ENCODE peak calls at places on chromosome 2, in ten cellular contexts. One of them, this sample, is unnamed.

GRCh38 chr2:128549094-128549493 is 230.4 kb upstream of the HS6ST1 start:
- DNase-seq in NCI-H1105 treated with DMSO at 0.1 percent for 48 hours: no peak
- DNase-seq in colonic mucosa: no peak
- DNase-seq in HTR-8/SVneo: no peak
- DNase-seq in hippocampal formation: no peak
- DNase-seq in adrenal gland: no peak
- DNase-seq in GM13976: no peak
- DNase-seq in stimulated activated CD4-positive, alpha-beta T cell treated with anti-CD3 and anti-CD28 coated beads, Interleukin-4, amount 100 ng/mL, for 24 hours: no peak
- DNase-seq in H54: no peak
- DNase-seq in left ventricle myocardium inferior: no peak
- DNase-seq in this sample: no peak

GRCh38 chr2:43080626-43081025 is 145.8 kb downstream of the ZFP36L2 start:
- DNase-seq in stimulated activated CD4-positive, alpha-beta T cell treated with anti-CD3 and anti-CD28 coated beads, Interleukin-4, amount 100 ng/mL, for 24 hours: no peak
- DNase-seq in H54: no peak
- DNase-seq in GM13976: no peak
- DNase-seq in NCI-H1105 treated with DMSO at 0.1 percent for 48 hours: no peak
- DNase-seq in hippocampal formation: no peak
- DNase-seq in HTR-8/SVneo: no peak
- DNase-seq in adrenal gland: no peak
- DNase-seq in left ventricle myocardium inferior: no peak
- DNase-seq in colonic mucosa: no peak
- DNase-seq in this sample: no peak

GRCh38 chr2:150878347-150878746 is 383.3 kb downstream of the RBM43 start:
- DNase-seq in hippocampal formation: no peak
- DNase-seq in NCI-H1105 treated with DMSO at 0.1 percent for 48 hours: no peak
- DNase-seq in left ventricle myocardium inferior: no peak
- DNase-seq in stimulated activated CD4-positive, alpha-beta T cell treated with anti-CD3 and anti-CD28 coated beads, Interleukin-4, amount 100 ng/mL, for 24 hours: no peak
- DNase-seq in GM13976: no peak
- DNase-seq in colonic mucosa: no peak
- DNase-seq in H54: peak; percentile 6
- DNase-seq in adrenal gland: peak; percentile 30
- DNase-seq in HTR-8/SVneo: no peak
- DNase-seq in this sample: no peak

GRCh38 chr2:27766287-27766661 is 5.2 kb upstream of the MRPL33 start:
- DNase-seq in adrenal gland: no peak
- DNase-seq in GM13976: no peak
- DNase-seq in hippocampal formation: no peak
- DNase-seq in H54: no peak
- DNase-seq in NCI-H1105 treated with DMSO at 0.1 percent for 48 hours: no peak
- DNase-seq in colonic mucosa: no peak
- DNase-seq in HTR-8/SVneo: no peak
- DNase-seq in stimulated activated CD4-positive, alpha-beta T cell treated with anti-CD3 and anti-CD28 coated beads, Interleukin-4, amount 100 ng/mL, for 24 hours: no peak
- DNase-seq in left ventricle myocardium inferior: no peak
- DNase-seq in this sample: no peak

GRCh38 chr2:120344991-120345975 is 653 bp upstream of the INHBB start:
- DNase-seq in stimulated activated CD4-positive, alpha-beta T cell treated with anti-CD3 and anti-CD28 coated beads, Interleukin-4, amount 100 ng/mL, for 24 hours: peak; percentile 10
- DNase-seq in hippocampal formation: no peak
- DNase-seq in adrenal gland: no peak
- DNase-seq in H54: no peak
- DNase-seq in HTR-8/SVneo: no peak
- DNase-seq in GM13976: no peak
- DNase-seq in NCI-H1105 treated with DMSO at 0.1 percent for 48 hours: peak; percentile 16
- DNase-seq in colonic mucosa: no peak
- DNase-seq in left ventricle myocardium inferior: no peak
- DNase-seq in this sample: no peak

GRCh38 chr2:162582357-162582798 is 238.4 kb downstream of the GCA start:
- DNase-seq in NCI-H1105 treated with DMSO at 0.1 percent for 48 hours: peak; percentile 17
- DNase-seq in GM13976: no peak
- DNase-seq in H54: peak; percentile 7
- DNase-seq in left ventricle myocardium inferior: no peak
- DNase-seq in stimulated activated CD4-positive, alpha-beta T cell treated with anti-CD3 and anti-CD28 coated beads, Interleukin-4, amount 100 ng/mL, for 24 hours: no peak
- DNase-seq in HTR-8/SVneo: no peak
- DNase-seq in adrenal gland: peak; percentile 91
- DNase-seq in hippocampal formation: no peak
- DNase-seq in colonic mucosa: peak; percentile 37
- DNase-seq in this sample: no peak

GRCh38 chr2:109217362-109218086 is 88.5 kb downstream of the SH3RF3 start:
- DNase-seq in colonic mucosa: no peak
- DNase-seq in H54: no peak
- DNase-seq in NCI-H1105 treated with DMSO at 0.1 percent for 48 hours: no peak
- DNase-seq in HTR-8/SVneo: no peak
- DNase-seq in stimulated activated CD4-positive, alpha-beta T cell treated with anti-CD3 and anti-CD28 coated beads, Interleukin-4, amount 100 ng/mL, for 24 hours: no peak
- DNase-seq in left ventricle myocardium inferior: no peak
- DNase-seq in hippocampal formation: no peak
- DNase-seq in GM13976: no peak
- DNase-seq in adrenal gland: no peak
- DNase-seq in this sample: no peak

GRCh38 chr2:237222178-237222577 is 136.5 kb downstream of the COPS8 start:
- DNase-seq in adrenal gland: no peak
- DNase-seq in HTR-8/SVneo: no peak
- DNase-seq in NCI-H1105 treated with DMSO at 0.1 percent for 48 hours: no peak
- DNase-seq in H54: no peak
- DNase-seq in GM13976: no peak
- DNase-seq in left ventricle myocardium inferior: peak; percentile 34
- DNase-seq in hippocampal formation: no peak
- DNase-seq in colonic mucosa: no peak
- DNase-seq in stimulated activated CD4-positive, alpha-beta T cell treated with anti-CD3 and anti-CD28 coated beads, Interleukin-4, amount 100 ng/mL, for 24 hours: no peak
- DNase-seq in this sample: no peak

GRCh38 chr2:237650455-237650850 is 23.1 kb downstream of the LRRFIP1 start:
- DNase-seq in H54: no peak
- DNase-seq in left ventricle myocardium inferior: no peak
- DNase-seq in stimulated activated CD4-positive, alpha-beta T cell treated with anti-CD3 and anti-CD28 coated beads, Interleukin-4, amount 100 ng/mL, for 24 hours: no peak
- DNase-seq in adrenal gland: no peak
- DNase-seq in colonic mucosa: no peak
- DNase-seq in NCI-H1105 treated with DMSO at 0.1 percent for 48 hours: no peak
- DNase-seq in GM13976: no peak
- DNase-seq in hippocampal formation: no peak
- DNase-seq in HTR-8/SVneo: no peak
- DNase-seq in this sample: no peak

GRCh38 chr2:86622409-86622877 is 1.2 kb downstream of the RNF103 start:
- DNase-seq in adrenal gland: peak; percentile 51
- DNase-seq in HTR-8/SVneo: peak; percentile 26
- DNase-seq in H54: peak; percentile 20
- DNase-seq in hippocampal formation: no peak
- DNase-seq in GM13976: no peak
- DNase-seq in stimulated activated CD4-positive, alpha-beta T cell treated with anti-CD3 and anti-CD28 coated beads, Interleukin-4, amount 100 ng/mL, for 24 hours: peak; percentile 22
- DNase-seq in NCI-H1105 treated with DMSO at 0.1 percent for 48 hours: no peak
- DNase-seq in colonic mucosa: peak; percentile 42
- DNase-seq in left ventricle myocardium inferior: peak; percentile 21
- DNase-seq in this sample: no peak

GRCh38 chr2:19185061-19185460 is 173.4 kb downstream of the OSR1 start:
- DNase-seq in hippocampal formation: no peak
- DNase-seq in left ventricle myocardium inferior: no peak
- DNase-seq in adrenal gland: no peak
- DNase-seq in GM13976: no peak
- DNase-seq in NCI-H1105 treated with DMSO at 0.1 percent for 48 hours: no peak
- DNase-seq in colonic mucosa: no peak
- DNase-seq in HTR-8/SVneo: no peak
- DNase-seq in H54: no peak
- DNase-seq in stimulated activated CD4-positive, alpha-beta T cell treated with anti-CD3 and anti-CD28 coated beads, Interleukin-4, amount 100 ng/mL, for 24 hours: no peak
- DNase-seq in this sample: no peak

GRCh38 chr2:8552264-8552913 is 129.5 kb upstream of the ID2 start:
- DNase-seq in adrenal gland: no peak
- DNase-seq in H54: no peak
- DNase-seq in GM13976: no peak
- DNase-seq in stimulated activated CD4-positive, alpha-beta T cell treated with anti-CD3 and anti-CD28 coated beads, Interleukin-4, amount 100 ng/mL, for 24 hours: no peak
- DNase-seq in colonic mucosa: peak; percentile 14
- DNase-seq in NCI-H1105 treated with DMSO at 0.1 percent for 48 hours: no peak
- DNase-seq in left ventricle myocardium inferior: peak; percentile 5
- DNase-seq in HTR-8/SVneo: no peak
- DNase-seq in hippocampal formation: no peak
- DNase-seq in this sample: no peak

GRCh38 chr2:27992787-27993747 is 102.5 kb downstream of the BABAM2 start:
- DNase-seq in adrenal gland: no peak
- DNase-seq in colonic mucosa: no peak
- DNase-seq in GM13976: no peak
- DNase-seq in NCI-H1105 treated with DMSO at 0.1 percent for 48 hours: no peak
- DNase-seq in stimulated activated CD4-positive, alpha-beta T cell treated with anti-CD3 and anti-CD28 coated beads, Interleukin-4, amount 100 ng/mL, for 24 hours: no peak
- DNase-seq in HTR-8/SVneo: peak; percentile 74
- DNase-seq in hippocampal formation: no peak
- DNase-seq in H54: peak; percentile 11
- DNase-seq in left ventricle myocardium inferior: no peak
- DNase-seq in this sample: no peak

GRCh38 chr2:196989496-196989895 is 63.0 kb upstream of the PGAP1 start:
- DNase-seq in colonic mucosa: no peak
- DNase-seq in hippocampal formation: no peak
- DNase-seq in H54: no peak
- DNase-seq in left ventricle myocardium inferior: no peak
- DNase-seq in GM13976: no peak
- DNase-seq in adrenal gland: no peak
- DNase-seq in NCI-H1105 treated with DMSO at 0.1 percent for 48 hours: no peak
- DNase-seq in stimulated activated CD4-positive, alpha-beta T cell treated with anti-CD3 and anti-CD28 coated beads, Interleukin-4, amount 100 ng/mL, for 24 hours: no peak
- DNase-seq in HTR-8/SVneo: no peak
- DNase-seq in this sample: no peak

GRCh38 chr2:2704380-2705093 is 373.5 kb upstream of the MYT1L start:
- DNase-seq in left ventricle myocardium inferior: no peak
- DNase-seq in adrenal gland: no peak
- DNase-seq in stimulated activated CD4-positive, alpha-beta T cell treated with anti-CD3 and anti-CD28 coated beads, Interleukin-4, amount 100 ng/mL, for 24 hours: no peak
- DNase-seq in H54: no peak
- DNase-seq in GM13976: no peak
- DNase-seq in HTR-8/SVneo: no peak
- DNase-seq in hippocampal formation: no peak
- DNase-seq in colonic mucosa: no peak
- DNase-seq in NCI-H1105 treated with DMSO at 0.1 percent for 48 hours: no peak
- DNase-seq in this sample: no peak

GRCh38 chr2:188894028-188894427 is 80.1 kb upstream of the COL3A1 start:
- DNase-seq in left ventricle myocardium inferior: no peak
- DNase-seq in colonic mucosa: no peak
- DNase-seq in adrenal gland: no peak
- DNase-seq in stimulated activated CD4-positive, alpha-beta T cell treated with anti-CD3 and anti-CD28 coated beads, Interleukin-4, amount 100 ng/mL, for 24 hours: no peak
- DNase-seq in H54: no peak
- DNase-seq in hippocampal formation: no peak
- DNase-seq in NCI-H1105 treated with DMSO at 0.1 percent for 48 hours: no peak
- DNase-seq in GM13976: no peak
- DNase-seq in HTR-8/SVneo: no peak
- DNase-seq in this sample: no peak

GRCh38 chr2:22894761-22895160 is 490.2 kb upstream of the KLHL29 start:
- DNase-seq in colonic mucosa: no peak
- DNase-seq in H54: no peak
- DNase-seq in left ventricle myocardium inferior: no peak
- DNase-seq in GM13976: no peak
- DNase-seq in hippocampal formation: no peak
- DNase-seq in adrenal gland: no peak
- DNase-seq in stimulated activated CD4-positive, alpha-beta T cell treated with anti-CD3 and anti-CD28 coated beads, Interleukin-4, amount 100 ng/mL, for 24 hours: no peak
- DNase-seq in HTR-8/SVneo: no peak
- DNase-seq in NCI-H1105 treated with DMSO at 0.1 percent for 48 hours: no peak
- DNase-seq in this sample: no peak

GRCh38 chr2:42230891-42231290 is 61.7 kb downstream of the EML4 start:
- DNase-seq in H54: no peak
- DNase-seq in adrenal gland: no peak
- DNase-seq in left ventricle myocardium inferior: no peak
- DNase-seq in stimulated activated CD4-positive, alpha-beta T cell treated with anti-CD3 and anti-CD28 coated beads, Interleukin-4, amount 100 ng/mL, for 24 hours: no peak
- DNase-seq in HTR-8/SVneo: no peak
- DNase-seq in hippocampal formation: no peak
- DNase-seq in colonic mucosa: no peak
- DNase-seq in GM13976: no peak
- DNase-seq in NCI-H1105 treated with DMSO at 0.1 percent for 48 hours: no peak
- DNase-seq in this sample: no peak

This sample was measured in amygdala.